ENCODE peak calls at places on chromosomes 2 and 18, in seven cellular contexts. X is epithelial cell of prostate, T is HL-60, P is HFFc6, B is NCI-H1417, C is mucosa of descending colon, N is NCI-H446. S is an unnamed sample.

GRCh38 chr2:241213036-241213435 is 24.6 kb downstream of the ANO7 start:
- DNase-seq in T (no peak), P (no peak), N (no peak), X (no peak), C (no peak), B (no peak), S (no peak)

GRCh38 chr2:111905990-111906735 is 7.8 kb downstream of the MERTK start:
- DNase-seq in P (no peak), B (no peak), T (no peak), N (no peak), C (no peak), X (no peak), S (peak)

GRCh38 chr18:55069497-55069896 is 110.2 kb upstream of the CCDC68 start:
- DNase-seq in B (no peak), P (no peak), X (no peak), N (no peak), T (no peak), C (no peak), S (no peak)

GRCh38 chr2:25078171-25079049 is 36.5 kb downstream of the EFR3B start:
- DNase-seq in B (peak), C (no peak), T (no peak), N (no peak), P (peak), X (peak), S (peak)

GRCh38 chr18:66734451-66734850 is 130.6 kb upstream of the CDH19 start:
- DNase-seq in C (no peak), T (no peak), N (no peak), B (no peak), X (no peak), P (no peak), S (no peak)

GRCh38 chr18:48619016-48619415 is 80.2 kb downstream of the CTIF start:
- DNase-seq in T (no peak), P (no peak), C (no peak), B (no peak), X (no peak), N (no peak), S (no peak)

GRCh38 chr2:29014811-29015414 is 33.8 kb downstream of the TOGARAM2 start:
- DNase-seq in C (peak), N (no peak), B (no peak), P (peak), X (no peak), T (peak), S (peak)

GRCh38 chr2:49003206-49003605 is 151.1 kb downstream of the FSHR start:
- DNase-seq in C (no peak), T (no peak), P (no peak), X (no peak), B (no peak), N (no peak), S (no peak)

GRCh38 chr2:26583381-26583911 is 57.7 kb downstream of the CIB4 start:
- DNase-seq in N (no peak), T (no peak), B (no peak), P (no peak), C (no peak), X (no peak), S (no peak)

GRCh38 chr2:190628651-190629378 is 20.1 kb upstream of the NAB1 start:
- DNase-seq in P (no peak), X (no peak), C (no peak), N (no peak), T (no peak), B (no peak), S (no peak)

GRCh38 chr2:146317959-146318358 is 1526.9 kb upstream of the ACVR2A start:
- DNase-seq in T (no peak), P (peak), C (no peak), N (no peak), X (peak), B (no peak), S (no peak)